ENCODE peak calls at places on chromosomes 3 and 15, in four cellular contexts. W is fibroblast of lung, O is neuronal stem cell, M is ascending aorta. P is an unnamed sample.

GRCh38 chr15:72584006-72584405 is 70.5 kb upstream of the GOLGA6B start:
- DNase-seq in M (no peak), O (peak; percentile 26), W (no peak), P (no peak)

GRCh38 chr15:78076231-78077052 is 1.1 kb downstream of the TBC1D2B start:
- DNase-seq in M (no peak), W (peak; percentile 18), O (no peak), P (no peak)

GRCh38 chr3:81823882-81824395 is 62.5 kb upstream of the GBE1 start:
- DNase-seq in W (peak; percentile 12), M (no peak), O (no peak), P (no peak)

GRCh38 chr3:107206141-107206540 is 171.1 kb upstream of the CCDC54 start:
- DNase-seq in M (no peak), O (peak; percentile 23), W (peak; percentile 83), P (no peak)

GRCh38 chr15:34620122-34620521 is 36.7 kb upstream of the GOLGA8B start:
- DNase-seq in O (no peak), W (no peak), M (no peak), P (no peak)

GRCh38 chr15:89396723-89397652 is 62.4 kb upstream of the POLG start:
- DNase-seq in M (no peak), W (no peak), O (no peak), P (no peak)

GRCh38 chr3:140170612-140171011 is 235.6 kb downstream of the CLSTN2 start:
- DNase-seq in M (no peak), W (no peak), O (no peak), P (no peak)

GRCh38 chr3:134253475-134254231 is 3.0 kb upstream of the RYK start:
- DNase-seq in M (no peak), W (no peak), O (no peak), P (no peak)

GRCh38 chr3:138835177-138835757 is 539 bp upstream of the PIK3CB start:
- DNase-seq in O (no peak), W (no peak), M (no peak), P (no peak)

GRCh38 chr3:23698652-23699313 is 107.0 kb upstream of the UBE2E1 start:
- DNase-seq in O (no peak), W (no peak), M (no peak), P (no peak)

GRCh38 chr15:73858062-73858461 is 15.3 kb upstream of the TBC1D21 start:
- DNase-seq in W (no peak), O (no peak), M (no peak), P (no peak)

GRCh38 chr15:93837450-93837849 is 393.9 kb upstream of the MCTP2 start:
- DNase-seq in O (no peak), M (no peak), W (no peak), P (no peak)

GRCh38 chr3:127700406-127700805 is 27.7 kb downstream of the ABTB1 start:
- DNase-seq in W (no peak), O (no peak), M (no peak), P (no peak)

GRCh38 chr15:72307036-72307435 is 12.9 kb downstream of the CELF6 start:
- DNase-seq in M (no peak), W (no peak), O (no peak), P (no peak)

GRCh38 chr15:68285243-68285980 is 7.9 kb downstream of the FEM1B start:
- DNase-seq in O (no peak), W (no peak), M (no peak), P (no peak)

GRCh38 chr3:195692361-195692700 is 28.4 kb upstream of the MUC20 start:
- DNase-seq in M (no peak), O (no peak), W (no peak), P (no peak)

GRCh38 chr3:114454592-114455251 is 160.9 kb downstream of the TIGIT start:
- DNase-seq in M (no peak), O (peak; percentile 26), W (peak; percentile 59), P (no peak)

GRCh38 chr15:22224241-22224671 is 143.9 kb downstream of the OR4M2 start:
- DNase-seq in M (no peak), O (no peak), W (no peak), P (no peak)

GRCh38 chr3:47250309-47251060 is 32.1 kb downstream of the KIF9 start:
- DNase-seq in M (no peak), W (peak; percentile 45), O (peak; percentile 14), P (no peak)

GRCh38 chr3:171142985-171143384 is 116.5 kb upstream of the SLC2A2 start:
- DNase-seq in M (no peak), O (no peak), W (peak; percentile 74), P (no peak)

GRCh38 chr15:54841906-54842305 is 354.8 kb downstream of the RSL24D1 start:
- DNase-seq in W (no peak), M (no peak), O (no peak), P (no peak)

GRCh38 chr3:13157986-13158385 is 84.8 kb upstream of the IQSEC1 start:
- DNase-seq in O (no peak), W (no peak), M (no peak), P (no peak)

GRCh38 chr15:71581406-71581930 is 228.9 kb upstream of the NR2E3 start:
- DNase-seq in O (no peak), W (peak; percentile 16), M (no peak), P (no peak)

GRCh38 chr15:43763819-43764446 is 12.8 kb downstream of the ELL3 start:
- DNase-seq in M (no peak), O (no peak), W (no peak), P (no peak)

GRCh38 chr3:152302521-152303021 is 33.8 kb downstream of the MBNL1 start:
- DNase-seq in M (peak; percentile 85), O (no peak), W (peak; percentile 93), P (no peak)

GRCh38 chr3:64143399-64144130 is 81.7 kb downstream of the PRICKLE2 start:
- DNase-seq in O (no peak), M (no peak), W (peak; percentile 71), P (no peak)

GRCh38 chr3:128794067-128794768 is 68.2 kb downstream of the RAB7A start:
- DNase-seq in O (no peak), M (no peak), W (peak; percentile 59), P (no peak)

GRCh38 chr15:101266787-101267186 is 10.5 kb downstream of the SELENOS start:
- DNase-seq in O (no peak), M (no peak), W (no peak), P (no peak)

GRCh38 chr15:63190993-63191392 is 1.6 kb downstream of the RAB8B start:
- DNase-seq in O (no peak), M (no peak), W (peak; percentile 54), P (no peak)

GRCh38 chr15:63194291-63194681 is 4.9 kb downstream of the RAB8B start:
- DNase-seq in O (no peak), M (no peak), W (no peak), P (no peak)

GRCh38 chr15:63191895-63192603 is 2.6 kb downstream of the RAB8B start:
- DNase-seq in M (no peak), W (no peak), O (no peak), P (no peak)

GRCh38 chr15:63189955-63190691 is 717 bp downstream of the RAB8B start:
- DNase-seq in O (no peak), M (no peak), W (no peak), P (no peak)

GRCh38 chr15:63192604-63193206 is 3.3 kb downstream of the RAB8B start:
- DNase-seq in M (no peak), W (no peak), O (no peak), P (no peak)
- H3K27ac ChIP-seq in M (no peak overlapping the region), W (no peak overlapping the region), O (no peak overlapping the region), P (no peak overlapping the region)

DNA sequence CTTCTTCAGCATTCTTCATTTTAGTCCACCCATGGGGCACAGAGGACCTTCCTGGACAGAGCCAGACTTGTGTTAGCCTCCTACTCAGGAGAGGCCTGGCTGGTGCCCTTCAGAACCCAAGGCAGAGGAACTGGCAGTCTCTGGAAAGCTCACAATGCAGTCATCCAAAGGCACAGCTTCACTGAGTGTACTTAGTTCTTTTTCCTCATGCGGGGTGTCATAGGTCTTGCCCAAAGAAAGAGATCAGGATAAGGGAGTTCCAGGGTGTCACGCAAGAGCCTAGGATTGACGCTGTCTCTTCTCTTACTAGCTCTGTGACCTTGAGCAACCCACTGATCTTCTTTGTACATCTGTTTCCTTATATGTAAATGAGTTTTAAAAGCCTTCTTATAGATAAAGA is 58.7 kb downstream of the CD200 start:
- DNase-seq in W (no peak), M (no peak), O (no peak), P (no peak)
- H3K27ac ChIP-seq in W (peak overlapping the region; percentile 84), M (peak overlapping the region; percentile 92), O (peak overlapping the region; percentile 25), P (peak overlapping the region; percentile 89)

DNA sequence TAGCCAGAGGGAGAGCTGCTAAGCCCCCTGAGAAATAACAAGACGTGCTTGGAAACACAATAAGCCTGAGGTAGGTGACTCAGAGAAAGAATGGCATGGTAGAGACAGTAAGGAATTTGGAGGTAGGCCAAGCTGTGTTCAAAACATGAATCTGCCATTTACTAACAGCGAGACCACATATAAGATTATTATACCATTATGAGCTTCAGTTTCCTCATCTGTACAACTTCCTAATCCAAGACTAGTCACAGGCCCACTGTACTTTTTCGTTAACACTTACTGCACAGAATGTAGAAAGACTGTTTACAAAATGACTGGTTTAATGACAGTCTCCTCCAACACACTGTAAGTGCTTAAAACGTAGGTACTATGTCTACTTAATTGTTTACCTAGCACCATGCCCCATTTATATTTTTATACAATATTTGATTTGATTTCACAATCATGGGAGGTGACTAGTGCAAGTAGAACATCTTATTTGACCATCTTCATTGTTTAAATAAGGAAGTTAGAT is 25.7 kb downstream of the ATOSA start:
- DNase-seq in O (no peak), M (no peak), W (peak; percentile 54), P (no peak)
- H3K27ac ChIP-seq in O (no peak overlapping the region), M (peak overlapping the region; percentile 66), W (peak overlapping the region; percentile 76), P (peak overlapping the region; percentile 36)

GRCh38 chr3:72738752-72739520 is 109.3 kb downstream of the SHQ1 start:
- DNase-seq in M (no peak), W (peak; percentile 13), O (peak; percentile 71), P (peak; percentile 19)
- H3K27ac ChIP-seq in M (no peak overlapping the region), W (no peak overlapping the region), O (no peak overlapping the region), P (peak overlapping the region; percentile 75)

DNA sequence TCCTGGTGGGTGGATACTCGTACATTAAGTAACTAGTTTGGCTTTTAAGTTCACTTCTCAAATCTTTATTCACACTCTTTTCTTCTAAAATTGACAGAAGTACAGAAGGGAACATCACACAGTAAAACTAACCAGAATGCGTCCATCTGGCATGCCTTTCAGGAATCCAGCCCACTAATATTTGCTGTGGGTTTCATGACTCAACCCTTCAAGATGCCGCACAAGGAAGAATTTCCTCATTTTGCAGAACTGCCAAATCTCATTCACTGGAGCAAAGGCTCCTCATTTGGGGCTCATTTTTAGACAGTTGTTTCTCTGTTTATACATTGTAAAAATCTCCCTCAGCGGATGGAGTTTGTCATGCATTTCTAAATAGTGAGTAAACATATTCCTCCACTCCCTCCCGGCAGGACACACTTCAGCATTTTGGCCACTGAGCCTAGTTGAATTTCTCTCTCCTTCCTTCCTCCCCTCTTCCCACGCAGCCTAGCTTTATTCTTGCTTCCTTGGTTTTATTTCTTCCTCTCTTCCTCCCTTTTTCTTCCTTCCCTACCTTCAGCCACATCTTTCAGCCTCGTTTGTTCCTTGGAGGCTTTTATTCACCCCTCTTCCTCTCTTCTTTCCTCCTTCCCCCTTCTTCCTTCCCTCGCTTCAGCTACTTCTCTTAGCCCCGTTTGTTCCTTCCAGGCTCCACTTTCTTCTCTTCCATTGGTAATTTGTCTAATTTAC is 419.3 kb upstream of the NAALADL2 start:
- DNase-seq in M (peak; percentile 71), W (peak; percentile 99), O (no peak), P (no peak)
- H3K27ac ChIP-seq in M (peak overlapping the region; percentile 90), W (peak overlapping the region; percentile 99), O (peak overlapping the region; percentile 99), P (peak overlapping the region; percentile 79)

GRCh38 chr3:118943597-118943996 is 91.0 kb downstream of the IGSF11 start:
- DNase-seq in O (no peak), W (no peak), M (no peak), P (no peak)
- H3K27ac ChIP-seq in O (no peak overlapping the region), W (no peak overlapping the region), M (no peak overlapping the region), P (no peak overlapping the region)

P was measured in substantia nigra.